ENCODE peak calls at places on chromosomes 11 and 22, in ten cellular contexts. V, Z, H, U, A, M, P, N, S and B are unnamed samples.

GRCh38 chr11:117160826-117161225 is 16.7 kb downstream of the PAFAH1B2 start:
- DNase-seq in V (no peak), Z (no peak), H (no peak), U (no peak), A (no peak), M (no peak), P (no peak), N (no peak), S (no peak), B (no peak)

GRCh38 chr22:47055461-47055860 is 293.0 kb downstream of the TBC1D22A start:
- DNase-seq in V (no peak), Z (no peak), H (no peak), U (no peak), A (no peak), M (no peak), P (no peak), N (no peak), S (no peak), B (no peak)

GRCh38 chr11:79062814-79063762 is 377.7 kb downstream of the TENM4 start:
- DNase-seq in V (no peak), Z (no peak), H (no peak), U (no peak), A (no peak), M (peak; percentile 53), P (no peak), N (peak; percentile 60), S (no peak), B (peak; percentile 56)

GRCh38 chr11:97743205-97743742 is 1277.5 kb upstream of the CNTN5 start:
- DNase-seq in V (no peak), Z (no peak), H (no peak), U (no peak), A (no peak), M (no peak), P (no peak), N (no peak), S (no peak), B (peak; percentile 54)

GRCh38 chr11:61187505-61188130 is 15.7 kb upstream of the PGA3 start:
- DNase-seq in V (peak; percentile 83), Z (peak; percentile 71), H (peak; percentile 25), U (no peak), A (peak; percentile 77), M (peak; percentile 81), P (peak; percentile 75), N (peak; percentile 67), S (peak; percentile 67), B (peak; percentile 41)

GRCh38 chr11:115193931-115194797 is 310.1 kb downstream of the CADM1 start:
- DNase-seq in V (no peak), Z (no peak), H (no peak), U (no peak), A (no peak), M (no peak), P (peak; percentile 84), N (peak; percentile 57), S (no peak), B (no peak)

GRCh38 chr11:75338516-75339218 is 12.8 kb downstream of the ARRB1 start:
- DNase-seq in V (no peak), Z (no peak), H (no peak), U (no peak), A (no peak), M (no peak), P (no peak), N (peak; percentile 62), S (no peak), B (no peak)

GRCh38 chr11:70364745-70365535 is 33.4 kb upstream of the CTTN start:
- DNase-seq in V (peak; percentile 65), Z (peak; percentile 32), H (no peak), U (no peak), A (no peak), M (no peak), P (peak; percentile 84), N (no peak), S (peak; percentile 20), B (no peak)

GRCh38 chr11:35970445-35970844 is 26.6 kb downstream of the LDLRAD3 start:
- DNase-seq in V (no peak), Z (no peak), H (no peak), U (no peak), A (no peak), M (no peak), P (no peak), N (no peak), S (no peak), B (no peak)

GRCh38 chr11:3861698-3862097 is 6.2 kb downstream of the STIM1 start:
- DNase-seq in V (peak; percentile 38), Z (no peak), H (no peak), U (no peak), A (no peak), M (no peak), P (peak; percentile 66), N (no peak), S (no peak), B (no peak)

GRCh38 chr11:45907911-45908370 is 870 bp upstream of the FREY1 start:
- DNase-seq in V (no peak), Z (no peak), H (no peak), U (no peak), A (no peak), M (peak; percentile 47), P (no peak), N (no peak), S (no peak), B (no peak)

GRCh38 chr22:21623402-21623970 is 6.3 kb downstream of the YDJC start:
- DNase-seq in V (no peak), Z (no peak), H (no peak), U (no peak), A (no peak), M (no peak), P (no peak), N (no peak), S (no peak), B (no peak)

GRCh38 chr11:102664001-102664752 is 39.0 kb upstream of the MMP20 start:
- DNase-seq in V (peak; percentile 18), Z (no peak), H (no peak), U (no peak), A (no peak), M (no peak), P (peak; percentile 13), N (peak; percentile 18), S (no peak), B (no peak)

GRCh38 chr11:122882809-122883681 is 486 bp downstream of the JHY start:
- DNase-seq in V (peak; percentile 53), Z (peak; percentile 50), H (no peak), U (peak; percentile 77), A (peak; percentile 74), M (peak; percentile 83), P (peak; percentile 51), N (peak; percentile 68), S (peak; percentile 43), B (peak; percentile 80)

GRCh38 chr11:11391796-11392195 is 38.7 kb upstream of the CSNK2A3 start:
- DNase-seq in V (no peak), Z (no peak), H (peak; percentile 62), U (peak; percentile 75), A (peak; percentile 45), M (no peak), P (no peak), N (peak; percentile 90), S (no peak), B (peak; percentile 81)

GRCh38 chr22:38065539-38065938 is 8.3 kb downstream of the PICK1 start:
- DNase-seq in V (no peak), Z (no peak), H (no peak), U (no peak), A (no peak), M (no peak), P (no peak), N (no peak), S (no peak), B (no peak)

GRCh38 chr22:36486619-36487384 is 5.4 kb upstream of the TXN2 start:
- DNase-seq in V (peak; percentile 72), Z (peak; percentile 55), H (no peak), U (no peak), A (peak; percentile 58), M (no peak), P (peak; percentile 70), N (peak; percentile 52), S (peak; percentile 56), B (peak; percentile 57)

GRCh38 chr11:19218801-19219460 is 17.1 kb upstream of the CSRP3 start:
- DNase-seq in V (no peak), Z (no peak), H (no peak), U (peak; percentile 5), A (no peak), M (peak; percentile 28), P (no peak), N (no peak), S (no peak), B (no peak)

GRCh38 chr11:16812274-16812673 is 73.8 kb downstream of the C11orf58 start:
- DNase-seq in V (no peak), Z (no peak), H (no peak), U (no peak), A (no peak), M (no peak), P (no peak), N (no peak), S (no peak), B (no peak)

GRCh38 chr22:19448076-19448607 is 631 bp upstream of the C22orf39 start:
- DNase-seq in V (peak; percentile 42), Z (no peak), H (no peak), U (no peak), A (peak; percentile 57), M (no peak), P (peak; percentile 62), N (peak; percentile 30), S (peak; percentile 9), B (peak; percentile 31)

GRCh38 chr11:134668796-134669195 is 256.8 kb upstream of the B3GAT1 start:
- DNase-seq in V (no peak), Z (no peak), H (no peak), U (no peak), A (no peak), M (no peak), P (no peak), N (no peak), S (no peak), B (no peak)